ENCODE peak calls at places on chromosomes 3 and 15, in four cellular contexts. C is activated CD8-positive, alpha-beta T cell treated with anti-CD3 and anti-CD28 coated beads for 36 hours; R is amniotic stem cell; O is GM12865. S is an unnamed sample.
A peak's percentile ranks its signal among the peaks of the same experiment; 100 is the strongest.

GRCh38 chr3:171936231-171936841 is 93.2 kb downstream of the TMEM212 start:
- DNase-seq in O (no peak), R (no peak), C (no peak), S (peak; percentile 8)

GRCh38 chr3:191030491-191030890 is 168.0 kb upstream of the GMNC start:
- DNase-seq in O (no peak), R (no peak), C (no peak), S (peak; percentile 24)

GRCh38 chr3:99365396-99365795 is 273.0 kb upstream of the COL8A1 start:
- DNase-seq in O (no peak), R (no peak), C (no peak), S (no peak)

GRCh38 chr3:128006061-128006470 is 46.2 kb upstream of the SEC61A1 start:
- DNase-seq in R (no peak), C (no peak), O (no peak), S (no peak)

GRCh38 chr15:23835944-23836343 is 148.8 kb upstream of the NDN start:
- DNase-seq in O (no peak), C (no peak), R (no peak), S (no peak)

GRCh38 chr3:52471371-52472238 is 16.2 kb downstream of the NISCH start:
- DNase-seq in R (no peak), O (peak; percentile 58), C (peak; percentile 63), S (peak; percentile 84)

GRCh38 chr3:23442598-23443383 is 239.7 kb downstream of the UBE2E2 start:
- DNase-seq in C (peak; percentile 23), O (peak; percentile 27), R (no peak), S (peak; percentile 76)

GRCh38 chr15:67240235-67241131 is 14.0 kb downstream of the AAGAB start:
- DNase-seq in R (no peak), C (peak; percentile 35), O (peak; percentile 29), S (peak; percentile 20)

GRCh38 chr15:95840004-95840403 is 490.5 kb upstream of the NR2F2 start:
- DNase-seq in R (peak; percentile 17), C (no peak), O (no peak), S (no peak)

GRCh38 chr3:105387122-105387751 is 20.5 kb downstream of the ALCAM start:
- DNase-seq in O (no peak), C (no peak), R (no peak), S (no peak)

GRCh38 chr3:34843479-34843870 is 795.9 kb upstream of the ARPP21 start:
- DNase-seq in R (no peak), O (no peak), C (no peak), S (peak; percentile 40)

GRCh38 chr15:98003976-98004375 is 43.5 kb downstream of the ARRDC4 start:
- DNase-seq in R (no peak), O (no peak), C (no peak), S (no peak)

GRCh38 chr3:194137314-194138097 is 1.6 kb downstream of the HES1 start:
- DNase-seq in C (peak; percentile 67), O (peak; percentile 82), R (no peak), S (peak; percentile 41)

GRCh38 chr3:16837602-16838001 is 47.2 kb upstream of the PLCL2 start:
- DNase-seq in O (no peak), C (no peak), R (no peak), S (peak; percentile 95)

GRCh38 chr3:194686816-194687637 is 1.3 kb downstream of the FAM43A start:
- DNase-seq in O (peak; percentile 54), C (peak; percentile 27), R (no peak), S (no peak)

GRCh38 chr15:42992626-42993025 is 72.0 kb upstream of the TTBK2 start:
- DNase-seq in C (no peak), R (no peak), O (no peak), S (peak; percentile 19)

GRCh38 chr3:123194552-123194951 is 7.2 kb upstream of the SEC22A start:
- DNase-seq in R (no peak), O (no peak), C (no peak), S (peak; percentile 22)

GRCh38 chr15:49063402-49064280 is 17.4 kb upstream of the SECISBP2L start:
- DNase-seq in R (no peak), C (no peak), O (no peak), S (no peak)

GRCh38 chr3:132435911-132436425 is 18.7 kb downstream of the DNAJC13 start:
- DNase-seq in C (no peak), R (no peak), O (no peak), S (no peak)

GRCh38 chr3:40248591-40248990 is 60.9 kb upstream of the EIF1B start:
- DNase-seq in R (no peak), C (no peak), O (no peak), S (no peak)

GRCh38 chr15:90561344-90562244 is 31.9 kb downstream of the CRTC3 start:
- DNase-seq in C (peak; percentile 53), O (peak; percentile 35), R (no peak), S (no peak)

GRCh38 chr3:18556503-18556902 is 131.4 kb upstream of the SATB1 start:
- DNase-seq in R (no peak), C (peak; percentile 95), O (peak; percentile 27), S (peak; percentile 16)

GRCh38 chr15:53549697-53550315 is 209.7 kb downstream of the WDR72 start:
- DNase-seq in O (no peak), C (no peak), R (no peak), S (no peak)

GRCh38 chr3:189652042-189652441 is 20.9 kb downstream of the TP63 start:
- DNase-seq in C (peak; percentile 27), R (no peak), O (peak; percentile 5), S (no peak)

GRCh38 chr3:39108309-39108708 is 829 bp downstream of the TTC21A start:
- DNase-seq in O (peak; percentile 91), R (no peak), C (peak; percentile 65), S (no peak)

GRCh38 chr15:83323296-83323711 is 38.8 kb upstream of the BNC1 start:
- DNase-seq in C (no peak), R (peak; percentile 54), O (no peak), S (peak; percentile 81)

GRCh38 chr3:13146643-13147143 is 73.5 kb upstream of the IQSEC1 start:
- DNase-seq in O (no peak), R (no peak), C (no peak), S (no peak)